ENCODE peak calls at places on chromosomes 2 and 18, in seven cellular contexts. H, S, L, E, O, G and K are unnamed samples.

GRCh38 chr2:37300578-37300977 is 24.1 kb downstream of the PRKD3 start:
- DNase-seq in L (peak; percentile 56), S (no peak), O (no peak), G (no peak), E (no peak), H (peak; percentile 42), K (no peak)

GRCh38 chr2:7725132-7725849 is 808.1 kb downstream of the RNF144A start:
- DNase-seq in H (peak; percentile 26), L (no peak), S (no peak), E (peak; percentile 25), G (no peak), O (peak; percentile 20), K (no peak)

GRCh38 chr18:79861687-79862086 is 63.9 kb downstream of the KCNG2 start:
- DNase-seq in H (no peak), L (no peak), G (no peak), O (no peak), S (no peak), E (no peak), K (no peak)

GRCh38 chr2:188414412-188414811 is 122.7 kb downstream of the GULP1 start:
- DNase-seq in G (no peak), H (peak; percentile 52), E (no peak), L (peak; percentile 65), S (no peak), O (no peak), K (no peak)

GRCh38 chr2:46980786-46981583 is 65.4 kb upstream of the MCFD2 start:
- DNase-seq in L (no peak), E (no peak), H (no peak), O (no peak), S (peak; percentile 31), G (no peak), K (no peak)

GRCh38 chr18:78073275-78073674 is 823.6 kb downstream of the GALR1 start:
- DNase-seq in G (no peak), O (no peak), E (no peak), S (no peak), H (no peak), L (no peak), K (no peak)

GRCh38 chr2:212520340-212520739 is 18.3 kb downstream of the ERBB4 start:
- DNase-seq in E (no peak), O (no peak), G (no peak), H (no peak), S (no peak), L (no peak), K (no peak)

GRCh38 chr2:8656160-8656641 is 25.7 kb upstream of the ID2 start:
- DNase-seq in S (no peak), L (peak; percentile 74), G (no peak), O (no peak), E (no peak), H (peak; percentile 80), K (no peak)

GRCh38 chr18:31497711-31498449 is at the start of gene DSG2:
- DNase-seq in H (no peak), O (peak; percentile 78), L (peak; percentile 56), G (peak; percentile 82), S (peak; percentile 89), E (peak; percentile 78), K (peak; percentile 51)

GRCh38 chr2:215878476-215879063 is 134.8 kb downstream of the MREG start:
- DNase-seq in H (peak; percentile 55), E (no peak), O (no peak), S (no peak), L (peak; percentile 65), G (no peak), K (no peak)

GRCh38 chr2:150133623-150134022 is 353.8 kb downstream of the RND3 start:
- DNase-seq in S (no peak), L (peak; percentile 97), O (no peak), G (no peak), E (no peak), H (peak; percentile 92), K (no peak)

GRCh38 chr18:63979409-63979908 is 9.6 kb downstream of the SERPINB8 start:
- DNase-seq in H (peak; percentile 70), L (peak; percentile 69), E (peak; percentile 78), O (peak; percentile 31), G (no peak), S (peak; percentile 56), K (peak; percentile 50)

DNA sequence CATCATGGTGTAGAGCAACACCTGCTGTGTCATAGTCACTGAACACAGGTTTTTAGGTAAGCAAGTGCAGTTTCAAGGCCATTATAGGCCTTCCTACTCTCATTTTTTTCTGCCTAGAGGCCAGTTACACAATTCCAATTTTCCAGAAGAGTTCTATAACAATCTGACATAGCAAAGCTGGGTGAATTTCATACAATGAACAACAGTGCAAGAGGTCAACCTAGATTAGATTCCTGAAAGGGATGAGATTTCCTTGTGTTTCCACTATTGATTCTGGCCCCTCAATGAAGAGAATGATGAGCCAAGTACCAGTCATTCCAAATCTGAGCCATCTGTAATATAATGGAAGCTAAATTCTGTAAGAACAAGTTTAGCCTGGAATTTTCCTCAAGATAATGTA is 15.3 kb upstream of the CD28 start:
- DNase-seq in L (no peak), E (no peak), O (no peak), G (no peak), S (no peak), H (no peak), K (no peak)
- H3K4me1 ChIP-seq in L (peaks cover 14% of the 10 kb centered on the region), E (peaks cover 8% of the 10 kb centered on the region), O (no peaks in the 10 kb centered on the region), G (peaks cover 32% of the 10 kb centered on the region), S (no peaks in the 10 kb centered on the region), H (peaks cover 8% of the 10 kb centered on the region), K (peaks cover 16% of the 10 kb centered on the region)

DNA sequence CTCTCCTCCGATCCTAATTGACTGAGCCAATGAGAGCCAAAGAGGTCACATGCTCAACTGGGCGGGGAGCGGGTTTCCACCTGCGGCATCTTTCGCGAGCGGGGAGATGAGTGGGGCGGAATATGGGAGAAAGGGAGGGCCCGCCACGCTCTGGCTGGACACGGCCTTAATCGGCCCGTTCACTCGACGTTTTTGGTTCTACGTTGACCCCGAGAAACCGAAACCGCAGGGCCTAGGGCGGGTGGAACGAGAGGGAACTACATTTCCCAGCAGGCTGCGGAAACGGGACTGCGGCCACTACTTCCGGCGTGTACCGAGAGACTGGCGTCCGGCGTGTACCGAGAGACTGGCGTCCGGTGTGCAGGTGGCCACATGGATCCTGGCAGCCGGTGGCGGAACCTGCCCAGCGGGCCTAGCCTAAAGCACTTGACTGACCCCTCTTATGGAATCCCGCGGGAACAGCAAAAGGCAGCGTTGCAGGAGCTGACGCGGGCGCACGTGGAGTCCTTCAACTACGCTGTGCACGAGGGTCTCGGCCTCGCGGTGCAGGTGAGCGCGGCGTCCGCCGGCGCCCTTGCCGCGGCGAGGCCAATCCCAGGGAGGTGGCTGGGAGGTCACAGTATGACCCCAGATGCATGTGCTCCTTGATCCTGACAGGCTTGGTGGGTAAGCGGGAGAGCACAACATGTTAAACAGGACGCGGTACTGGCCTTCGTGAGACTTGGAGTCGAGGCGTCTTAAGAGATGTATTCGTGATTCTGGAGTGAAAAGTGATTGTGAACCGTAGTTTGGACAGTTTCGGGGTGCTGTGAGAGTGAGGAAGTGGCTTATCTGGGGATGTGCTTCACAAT is at the start of gene POLR1B:
- DNase-seq in L (peak; percentile 77), S (peak; percentile 89), E (peak; percentile 88), G (peak; percentile 89), O (peak; percentile 82), H (peak; percentile 78), K (peak; percentile 87)
- TF ChIP-seq CTCF in L (no peak), S (peak; percentile 38), E (no peak), G (no peak), O (no peak), H (no peak), K (no peak)

GRCh38 chr18:13558132-13558531 is 168.2 kb downstream of the FAM210A start:
- DNase-seq in S (no peak), E (peak; percentile 72), G (no peak), H (peak; percentile 11), O (no peak), L (peak; percentile 29), K (peak; percentile 41)
- H3K4me1 ChIP-seq in S (peaks cover 13% of the 10 kb centered on the region), E (peaks cover 11% of the 10 kb centered on the region), G (no peaks in the 10 kb centered on the region), H (no peaks in the 10 kb centered on the region), O (no peaks in the 10 kb centered on the region), L (no peaks in the 10 kb centered on the region), K (peaks cover 30% of the 10 kb centered on the region)

GRCh38 chr2:55883829-55884228 is 39.8 kb downstream of the EFEMP1 start:
- DNase-seq in O (no peak), H (no peak), L (no peak), G (no peak), E (no peak), S (no peak), K (no peak)
- TF ChIP-seq CTCF in O (no peak), H (no peak), L (no peak), G (no peak), E (no peak), S (no peak), K (no peak)

GRCh38 chr2:96157649-96158553 is 12.7 kb upstream of the DUSP2 start:
- DNase-seq in H (no peak), G (no peak), S (no peak), E (no peak), L (peak; percentile 17), O (no peak), K (no peak)

GRCh38 chr2:96156926-96157648 is 11.8 kb upstream of the DUSP2 start:
- DNase-seq in S (no peak), E (no peak), L (no peak), O (no peak), G (no peak), H (no peak), K (no peak)

GRCh38 chr2:96159084-96159830 is 14.0 kb upstream of the DUSP2 start:
- DNase-seq in L (no peak), G (no peak), E (no peak), S (no peak), H (no peak), O (no peak), K (no peak)

GRCh38 chr2:96156011-96156820 is 11.0 kb upstream of the DUSP2 start:
- DNase-seq in O (no peak), L (no peak), S (no peak), H (no peak), G (no peak), E (no peak), K (no peak)

DNA sequence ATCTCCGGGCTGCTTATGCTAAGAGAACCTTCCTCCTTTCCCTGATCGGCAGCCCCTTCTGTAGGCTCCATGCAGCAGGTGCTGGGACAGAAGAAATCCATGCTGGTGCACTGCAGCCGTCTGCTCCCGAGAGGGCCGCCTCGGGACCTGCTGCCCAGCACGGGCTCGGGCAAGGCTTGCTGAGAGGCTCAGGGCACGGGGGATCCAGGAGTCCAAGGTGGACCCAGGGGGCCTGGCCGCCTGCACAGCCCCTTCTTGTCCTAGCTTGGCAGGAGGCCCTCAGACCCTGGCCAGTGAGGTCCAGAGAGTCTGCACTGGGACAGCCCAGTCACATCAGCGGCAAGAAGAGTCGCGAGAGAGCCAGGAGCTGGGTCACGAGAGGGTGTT is 13.3 kb upstream of the DUSP2 start:
- DNase-seq in E (no peak), H (no peak), L (no peak), G (no peak), S (no peak), O (no peak), K (no peak)
- H3K4me1 ChIP-seq in E (no peaks in the 10 kb centered on the region), H (no peaks in the 10 kb centered on the region), L (no peaks in the 10 kb centered on the region), G (no peaks in the 10 kb centered on the region), S (no peaks in the 10 kb centered on the region), O (no peaks in the 10 kb centered on the region), K (no peaks in the 10 kb centered on the region)

GRCh38 chr2:62570861-62571698 is 65.1 kb upstream of the TMEM17 start:
- DNase-seq in G (no peak), O (peak; percentile 26), L (peak; percentile 27), H (no peak), E (peak; percentile 4), S (peak; percentile 58), K (peak; percentile 9)
- TF ChIP-seq CTCF in G (no peak), O (no peak), L (no peak), H (no peak), E (no peak), S (no peak), K (no peak)